ENCODE peak calls at places on chromosomes 7 and 10, in nine cellular contexts. O, C, I, J, L, V, H, X and Q are unnamed samples.

GRCh38 chr10:55287346-55287745 is 486.3 kb upstream of the PCDH15 start:
- DNase-seq in L (no peak), O (no peak), I (peak; percentile 9), H (no peak), V (peak; percentile 0), X (no peak), J (peak; percentile 47), C (no peak), Q (no peak)

GRCh38 chr7:128913856-128914565 is 3.5 kb upstream of the KCP start:
- DNase-seq in L (no peak), H (no peak), J (no peak), V (no peak), X (no peak), I (no peak), C (no peak), O (no peak), Q (peak; percentile 73)

GRCh38 chr7:154888690-154889089 is 114.2 kb downstream of the PAXIP1 start:
- DNase-seq in X (no peak), V (no peak), J (no peak), I (no peak), H (no peak), O (no peak), L (no peak), C (no peak), Q (no peak)

GRCh38 chr10:28937959-28938358 is 260.6 kb downstream of the BAMBI start:
- DNase-seq in L (no peak), I (no peak), O (no peak), V (no peak), C (no peak), X (no peak), J (no peak), H (no peak), Q (no peak)

GRCh38 chr10:15472431-15473400 is 101.6 kb upstream of the FAM171A1 start:
- DNase-seq in H (no peak), C (no peak), I (peak; percentile 62), X (no peak), J (peak; percentile 1), V (peak; percentile 74), L (peak; percentile 64), O (peak; percentile 52), Q (peak; percentile 50)

GRCh38 chr10:128064615-128065580 is 61.3 kb downstream of the MKI67 start:
- DNase-seq in C (no peak), V (peak; percentile 65), X (no peak), O (no peak), J (no peak), H (peak; percentile 97), L (no peak), I (peak; percentile 93), Q (peak; percentile 92)

GRCh38 chr7:7323352-7323751 is 141.0 kb downstream of the C1GALT1 start:
- DNase-seq in O (no peak), X (no peak), J (peak; percentile 21), L (no peak), C (no peak), I (peak; percentile 12), V (no peak), H (no peak), Q (no peak)

GRCh38 chr7:52085610-52086009 is 769.0 kb upstream of the COBL start:
- DNase-seq in C (no peak), V (no peak), O (no peak), L (peak; percentile 62), I (no peak), J (no peak), H (no peak), X (no peak), Q (no peak)

GRCh38 chr10:97040248-97040584 is 145.5 kb downstream of the SLIT1 start:
- DNase-seq in V (no peak), I (no peak), X (no peak), L (no peak), J (no peak), O (no peak), C (no peak), H (no peak), Q (no peak)

GRCh38 chr10:78960316-78960800 is 108.4 kb upstream of the ZMIZ1 start:
- DNase-seq in H (peak; percentile 96), O (no peak), C (no peak), V (peak; percentile 86), L (no peak), J (peak; percentile 99), I (peak; percentile 89), X (no peak), Q (peak; percentile 97)

GRCh38 chr10:27464993-27465392 is 39.1 kb upstream of the RAB18 start:
- DNase-seq in C (no peak), X (no peak), L (no peak), V (no peak), H (no peak), J (no peak), O (no peak), I (no peak), Q (no peak)

GRCh38 chr10:82213784-82214183 is 338.8 kb downstream of the NRG3 start:
- DNase-seq in H (no peak), I (no peak), X (no peak), C (no peak), J (no peak), O (no peak), L (no peak), V (no peak), Q (no peak)

GRCh38 chr10:82212753-82213152 is 337.8 kb downstream of the NRG3 start:
- DNase-seq in J (no peak), I (no peak), O (no peak), V (no peak), C (no peak), L (no peak), H (no peak), X (no peak), Q (no peak)

GRCh38 chr10:82206831-82207230 is 331.8 kb downstream of the NRG3 start:
- DNase-seq in L (no peak), I (peak; percentile 3), X (no peak), H (no peak), O (no peak), V (no peak), J (no peak), C (no peak), Q (no peak)

GRCh38 chr10:82211331-82211730 is 336.3 kb downstream of the NRG3 start:
- DNase-seq in H (no peak), C (no peak), O (peak; percentile 33), I (peak; percentile 2), L (no peak), V (no peak), X (no peak), J (no peak), Q (no peak)
- H2AFZ ChIP-seq in H (peak overlapping the region; percentile 0), C (no peak overlapping the region), O (no peak overlapping the region), I (no peak overlapping the region), L (no peak overlapping the region), V (no peak overlapping the region), X (no peak overlapping the region), J (no peak overlapping the region), Q (no peak overlapping the region)

DNA sequence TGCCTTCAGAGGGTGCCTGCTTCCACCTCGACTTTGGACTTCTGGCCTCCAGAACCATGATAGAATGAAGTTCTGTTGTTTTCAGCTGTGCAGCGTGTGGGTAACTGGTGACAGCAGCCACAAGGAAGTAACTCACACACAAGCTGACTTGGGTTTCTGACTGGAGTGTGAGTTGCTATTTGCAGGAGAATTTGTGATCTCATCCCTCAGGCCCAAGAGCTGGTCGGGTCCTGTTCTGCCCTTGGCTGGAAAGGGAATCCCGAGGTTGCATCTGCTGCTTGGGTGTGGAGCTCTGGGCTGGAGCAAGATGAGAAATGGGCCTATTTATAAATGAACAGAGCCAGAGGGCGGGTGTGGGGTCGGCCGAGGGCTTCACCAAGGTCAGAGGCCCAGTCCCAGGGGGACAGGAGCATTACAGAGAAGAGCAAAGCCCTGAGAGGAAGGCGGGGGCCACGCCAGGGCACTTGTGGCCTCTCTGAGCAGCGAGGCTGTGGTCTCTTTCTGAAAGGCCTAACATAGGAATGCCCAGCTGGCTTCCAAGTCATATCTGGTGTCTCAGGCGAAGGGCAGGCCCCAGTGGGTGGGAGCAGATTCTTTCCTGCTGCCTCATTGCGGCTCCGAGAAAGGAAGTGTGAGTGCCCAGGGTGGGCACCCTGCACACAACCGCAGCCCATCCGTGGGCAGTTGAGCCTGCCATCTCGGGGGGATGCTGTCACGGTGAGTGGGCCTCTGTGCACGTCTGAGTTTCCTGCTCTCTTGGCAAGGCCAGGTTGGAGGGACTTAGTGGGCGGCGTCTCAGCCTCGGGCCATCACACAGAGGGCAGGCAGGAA is 26.5 kb upstream of the C10orf71 start:
- DNase-seq in V (no peak), C (no peak), J (no peak), X (no peak), H (no peak), O (no peak), I (peak; percentile 22), L (peak; percentile 17), Q (no peak)
- H2AFZ ChIP-seq in V (no peak overlapping the region), C (no peak overlapping the region), J (no peak overlapping the region), X (no peak overlapping the region), H (no peak overlapping the region), O (no peak overlapping the region), I (no peak overlapping the region), L (no peak overlapping the region), Q (peak overlapping the region; percentile 71)

DNA sequence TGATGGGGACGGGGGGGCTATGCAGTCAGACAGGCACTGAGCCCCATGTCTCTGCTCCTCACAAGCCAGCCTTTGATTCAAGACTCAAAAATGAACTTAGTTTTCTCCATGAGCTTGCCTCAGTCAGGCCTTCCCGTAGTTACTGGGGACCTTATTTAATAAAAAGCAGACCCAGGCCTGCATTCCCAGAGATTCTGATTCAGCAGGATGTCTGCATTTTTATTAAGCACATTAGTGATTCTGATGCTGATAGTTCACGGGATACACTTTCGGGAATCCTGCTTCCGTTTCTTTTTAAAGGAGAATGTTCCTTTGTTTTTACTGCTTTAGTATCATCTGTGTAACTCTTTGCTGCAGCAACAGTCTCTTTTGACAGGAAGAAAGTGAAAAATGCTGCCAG is 28.3 kb upstream of the PLPP4 start:
- DNase-seq in C (no peak), X (no peak), L (no peak), V (no peak), O (no peak), J (no peak), I (no peak), H (no peak), Q (no peak)
- H2AFZ ChIP-seq in C (no peak overlapping the region), X (no peak overlapping the region), L (no peak overlapping the region), V (no peak overlapping the region), O (no peak overlapping the region), J (no peak overlapping the region), I (no peak overlapping the region), H (no peak overlapping the region), Q (no peak overlapping the region)

GRCh38 chr10:101745074-101745690 is 30.7 kb downstream of the FGF8 start:
- DNase-seq in C (no peak), X (no peak), O (no peak), H (no peak), J (no peak), L (no peak), I (peak; percentile 14), V (no peak), Q (no peak)

GRCh38 chr10:101752241-101752640 is 23.7 kb downstream of the FGF8 start:
- DNase-seq in J (no peak), O (no peak), I (no peak), V (no peak), X (no peak), H (no peak), L (no peak), C (no peak), Q (no peak)

GRCh38 chr10:101749033-101749432 is 26.9 kb downstream of the FGF8 start:
- DNase-seq in H (no peak), I (no peak), V (no peak), L (peak; percentile 81), C (no peak), X (peak; percentile 10), J (no peak), O (peak; percentile 89), Q (peak; percentile 70)

GRCh38 chr10:101748496-101748895 is 27.4 kb downstream of the FGF8 start:
- DNase-seq in H (no peak), O (no peak), X (no peak), C (no peak), L (no peak), I (no peak), V (no peak), J (no peak), Q (no peak)

GRCh38 chr10:101749511-101750016 is 26.4 kb downstream of the FGF8 start:
- DNase-seq in H (no peak), L (no peak), I (no peak), X (no peak), O (peak; percentile 62), V (no peak), C (no peak), J (no peak), Q (no peak)
- H2AFZ ChIP-seq in H (no peak overlapping the region), L (no peak overlapping the region), I (no peak overlapping the region), X (no peak overlapping the region), O (peak overlapping the region; percentile 98), V (no peak overlapping the region), C (no peak overlapping the region), J (no peak overlapping the region), Q (no peak overlapping the region)